ENCODE peak calls at places on chromosome 10, in eight cellular contexts. D, T, F, A, K, R, X and L are unnamed samples. For H3K4me1 and H3K9me3, the result is how much of the 10 kb centered on the place peaks cover.

GRCh38 chr10:52348037-52348564 is 34.0 kb downstream of the DKK1 start:
- DNase-seq in D (no peak), T (no peak), F (no peak), A (no peak), K (no peak), R (no peak), X (no peak), L (no peak)

GRCh38 chr10:125226823-125227222 is 66.5 kb upstream of the CTBP2 start:
- DNase-seq in D (no peak), T (no peak), F (no peak), A (no peak), K (no peak), R (no peak), X (no peak), L (no peak)

GRCh38 chr10:67452892-67453291 is 243.1 kb downstream of the CTNNA3 start:
- DNase-seq in D (no peak), T (no peak), F (no peak), A (no peak), K (peak), R (no peak), X (no peak), L (no peak)

GRCh38 chr10:76628801-76629200 is 1008.8 kb downstream of the KCNMA1 start:
- DNase-seq in D (no peak), T (no peak), F (no peak), A (no peak), K (no peak), R (no peak), X (no peak), L (no peak)

GRCh38 chr10:1061930-1062769 is 6.0 kb downstream of the WDR37 start:
- DNase-seq in D (peak), T (no peak), F (no peak), A (no peak), K (no peak), R (no peak), X (peak), L (no peak)

GRCh38 chr10:69474688-69475432 is 23.6 kb downstream of the TSPAN15 start:
- DNase-seq in D (peak), T (no peak), F (no peak), A (no peak), K (no peak), R (peak), X (peak), L (no peak)

GRCh38 chr10:63142136-63142535 is 9.0 kb downstream of the NRBF2 start:
- DNase-seq in D (no peak), T (no peak), F (no peak), A (no peak), K (no peak), R (no peak), X (no peak), L (no peak)

GRCh38 chr10:99461230-99461629 is 30.8 kb upstream of the GOT1 start:
- DNase-seq in D (peak), T (no peak), F (peak), A (no peak), K (no peak), R (no peak), X (peak), L (no peak)

GRCh38 chr10:101266396-101267298 is 37.4 kb upstream of the LBX1 start:
- DNase-seq in D (no peak), T (no peak), F (no peak), A (no peak), K (no peak), R (no peak), X (no peak), L (no peak)

GRCh38 chr10:112716924-112717348 is 233.1 kb upstream of the TCF7L2 start:
- DNase-seq in D (peak), T (peak), F (peak), A (no peak), K (no peak), R (peak), X (peak), L (no peak)

GRCh38 chr10:78959217-78959616 is 109.5 kb upstream of the ZMIZ1 start:
- DNase-seq in D (no peak), T (no peak), F (no peak), A (no peak), K (no peak), R (no peak), X (no peak), L (no peak)

GRCh38 chr10:101768791-101769170 is 7.1 kb downstream of the FGF8 start:
- DNase-seq in D (no peak), T (no peak), F (no peak), A (peak), K (no peak), R (no peak), X (no peak), L (no peak)

GRCh38 chr10:87850742-87851205 is 12.6 kb downstream of the KLLN start:
- DNase-seq in D (peak), T (peak), F (no peak), A (peak), K (peak), R (peak), X (peak), L (peak)

GRCh38 chr10:125455855-125456254 is 227.1 kb downstream of the TEX36 start:
- DNase-seq in D (no peak), T (no peak), F (no peak), A (no peak), K (no peak), R (no peak), X (no peak), L (no peak)

GRCh38 chr10:91632671-91633550 is at the start of gene PPP1R3C:
- DNase-seq in D (peak), T (peak), F (peak), A (peak), K (peak), R (peak), X (peak), L (peak)

GRCh38 chr10:17406036-17406834 is 48.2 kb downstream of the ST8SIA6 start:
- DNase-seq in D (no peak), T (no peak), F (no peak), A (no peak), K (no peak), R (no peak), X (no peak), L (no peak)

GRCh38 chr10:97450828-97451227 is 4.9 kb downstream of the ZDHHC16 start:
- DNase-seq in D (peak), T (no peak), F (no peak), A (no peak), K (no peak), R (no peak), X (no peak), L (no peak)

GRCh38 chr10:89755374-89755773 is 54.0 kb downstream of the KIF20B start:
- DNase-seq in D (no peak), T (no peak), F (no peak), A (no peak), K (no peak), R (no peak), X (no peak), L (no peak)

GRCh38 chr10:43039629-43040481 is 37.0 kb upstream of the RET start:
- DNase-seq in D (peak), T (peak), F (peak), A (peak), K (no peak), R (no peak), X (no peak), L (no peak)

GRCh38 chr10:81863771-81864170 is 11.2 kb upstream of the NRG3 start:
- DNase-seq in D (no peak), T (no peak), F (no peak), A (no peak), K (no peak), R (no peak), X (no peak), L (no peak)

GRCh38 chr10:121664671-121665070 is 66.4 kb upstream of the FGFR2 start:
- DNase-seq in D (no peak), T (no peak), F (no peak), A (no peak), K (no peak), R (no peak), X (no peak), L (no peak)

GRCh38 chr10:7218974-7219373 is 191.9 kb downstream of the SFMBT2 start:
- DNase-seq in D (peak), T (no peak), F (no peak), A (no peak), K (no peak), R (no peak), X (peak), L (no peak)

GRCh38 chr10:22087365-22087738 is 83.8 kb upstream of the DNAJC1 start:
- DNase-seq in D (no peak), T (no peak), F (no peak), A (no peak), K (no peak), R (no peak), X (no peak), L (no peak)
- H3K27ac ChIP-seq in D (no peak), T (no peak), F (no peak), A (no peak), K (peak), R (no peak), X (no peak), L (no peak)

GRCh38 chr10:13705526-13706169 is 118.9 kb downstream of the PRPF18 start:
- DNase-seq in D (no peak), T (no peak), F (no peak), A (no peak), K (peak), R (no peak), X (no peak), L (no peak)

GRCh38 chr10:13708256-13708990 is 121.7 kb downstream of the PRPF18 start:
- DNase-seq in D (no peak), T (no peak), F (no peak), A (peak), K (no peak), R (no peak), X (no peak), L (no peak)

GRCh38 chr10:13706175-13706574 is 119.4 kb downstream of the PRPF18 start:
- DNase-seq in D (no peak), T (no peak), F (no peak), A (no peak), K (no peak), R (no peak), X (no peak), L (no peak)

GRCh38 chr10:13706604-13707003 is 119.8 kb downstream of the PRPF18 start:
- DNase-seq in D (no peak), T (no peak), F (no peak), A (no peak), K (no peak), R (no peak), X (no peak), L (no peak)

GRCh38 chr10:13707156-13707881 is 120.6 kb downstream of the PRPF18 start:
- DNase-seq in D (peak), T (peak), F (peak), A (no peak), K (peak), R (peak), X (peak), L (peak)
- H3K4me1 ChIP-seq in D (under half), T (under half), F (under half), A (under half), K (half or more), R (under half), X (under half), L (under half)

DNA sequence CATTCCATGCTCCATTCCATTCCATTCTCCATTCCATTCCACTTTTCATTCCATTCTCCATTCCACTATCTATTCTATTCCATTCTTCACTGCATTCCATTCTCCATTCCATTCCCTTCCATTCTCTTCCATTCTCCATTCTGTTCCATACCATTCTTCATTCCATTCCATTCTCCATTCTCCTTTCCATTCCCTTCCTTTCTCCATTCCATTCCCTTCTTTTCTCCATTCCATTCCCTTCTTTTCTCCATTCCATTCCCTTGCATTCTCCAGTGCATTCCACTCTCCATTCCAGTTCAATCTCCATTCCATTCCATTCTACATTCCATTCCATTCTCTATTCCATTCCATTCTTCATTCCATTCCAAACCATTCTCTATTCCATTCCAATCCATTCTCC is 80.3 kb downstream of the NSUN6 start:
- DNase-seq in D (no peak), T (no peak), F (no peak), A (no peak), K (no peak), R (no peak), X (no peak), L (no peak)
- H3K9me3 ChIP-seq in D (under half), T (under half), F (under half), A (under half), K (under half), R (under half), X (under half), L (under half)

DNA sequence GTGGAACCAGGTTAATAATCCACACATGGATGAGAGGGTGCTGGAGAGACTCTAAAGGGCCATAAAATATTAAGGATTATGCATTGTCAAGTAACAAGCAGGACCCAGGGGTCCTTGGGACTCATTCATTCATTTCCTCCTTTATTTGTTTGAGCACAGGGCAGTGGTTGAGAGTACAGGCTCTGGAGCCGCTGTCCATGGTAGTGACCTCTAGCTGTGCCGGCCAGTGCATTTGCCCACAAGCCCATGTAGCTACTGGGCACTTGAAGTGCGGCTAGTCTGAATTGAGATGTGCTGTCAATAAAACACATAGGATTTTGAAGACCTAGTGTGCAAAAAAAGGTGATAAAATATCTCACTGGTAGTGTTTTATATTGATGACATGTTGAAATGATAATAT is 137.6 kb downstream of the C10orf105 start:
- DNase-seq in D (peak), T (no peak), F (no peak), A (no peak), K (no peak), R (no peak), X (peak), L (no peak)
- H3K27ac ChIP-seq in D (no peak), T (no peak), F (no peak), A (no peak), K (no peak), R (no peak), X (no peak), L (no peak)